ENCODE peak calls at places on chromosomes 5 and 9, in five cellular contexts. One of them, this sample, is unnamed.

GRCh38 chr9:738209-738915 is 103.1 kb upstream of the DMRT1 start:
- DNase-seq in AG09319: peak
- DNase-seq in stomach: no peak
- DNase-seq in choroid plexus epithelial cell: peak
- DNase-seq in stimulated activated CD4-positive, alpha-beta T cell treated with anti-CD3 and anti-CD28 coated beads, Interleukin-4, amount 100 ng/mL, for 1 hour: no peak
- DNase-seq in this sample: no peak

GRCh38 chr5:35852084-35852734 is 4.5 kb upstream of the IL7R start:
- DNase-seq in AG09319: no peak
- DNase-seq in stomach: no peak
- DNase-seq in choroid plexus epithelial cell: peak
- DNase-seq in stimulated activated CD4-positive, alpha-beta T cell treated with anti-CD3 and anti-CD28 coated beads, Interleukin-4, amount 100 ng/mL, for 1 hour: peak
- DNase-seq in this sample: no peak

GRCh38 chr9:107249131-107249533 is 33.9 kb upstream of the RAD23B start:
- DNase-seq in AG09319: no peak
- DNase-seq in stomach: no peak
- DNase-seq in choroid plexus epithelial cell: peak
- DNase-seq in stimulated activated CD4-positive, alpha-beta T cell treated with anti-CD3 and anti-CD28 coated beads, Interleukin-4, amount 100 ng/mL, for 1 hour: no peak
- DNase-seq in this sample: no peak

GRCh38 chr9:133960568-133961129 is 31.5 kb downstream of the VAV2 start:
- DNase-seq in AG09319: no peak
- DNase-seq in stomach: peak
- DNase-seq in choroid plexus epithelial cell: no peak
- DNase-seq in stimulated activated CD4-positive, alpha-beta T cell treated with anti-CD3 and anti-CD28 coated beads, Interleukin-4, amount 100 ng/mL, for 1 hour: no peak
- DNase-seq in this sample: no peak

GRCh38 chr9:115137511-115137910 is 19.6 kb upstream of the TNC start:
- DNase-seq in AG09319: no peak
- DNase-seq in stomach: no peak
- DNase-seq in choroid plexus epithelial cell: no peak
- DNase-seq in stimulated activated CD4-positive, alpha-beta T cell treated with anti-CD3 and anti-CD28 coated beads, Interleukin-4, amount 100 ng/mL, for 1 hour: no peak
- DNase-seq in this sample: no peak

GRCh38 chr9:130995399-130995941 is 13.5 kb upstream of the LAMC3 start:
- DNase-seq in AG09319: no peak
- DNase-seq in stomach: no peak
- DNase-seq in choroid plexus epithelial cell: peak
- DNase-seq in stimulated activated CD4-positive, alpha-beta T cell treated with anti-CD3 and anti-CD28 coated beads, Interleukin-4, amount 100 ng/mL, for 1 hour: no peak
- DNase-seq in this sample: no peak

GRCh38 chr5:136079195-136079985 is 50.6 kb downstream of the TGFBI start:
- DNase-seq in AG09319: no peak
- DNase-seq in stomach: no peak
- DNase-seq in choroid plexus epithelial cell: no peak
- DNase-seq in stimulated activated CD4-positive, alpha-beta T cell treated with anti-CD3 and anti-CD28 coated beads, Interleukin-4, amount 100 ng/mL, for 1 hour: no peak
- DNase-seq in this sample: no peak

GRCh38 chr9:91346644-91347043 is 15.1 kb downstream of the AUH start:
- DNase-seq in AG09319: no peak
- DNase-seq in stomach: no peak
- DNase-seq in choroid plexus epithelial cell: peak
- DNase-seq in stimulated activated CD4-positive, alpha-beta T cell treated with anti-CD3 and anti-CD28 coated beads, Interleukin-4, amount 100 ng/mL, for 1 hour: no peak
- DNase-seq in this sample: no peak

GRCh38 chr5:172095368-172095960 is 89.0 kb upstream of the FBXW11 start:
- DNase-seq in AG09319: no peak
- DNase-seq in stomach: no peak
- DNase-seq in choroid plexus epithelial cell: no peak
- DNase-seq in stimulated activated CD4-positive, alpha-beta T cell treated with anti-CD3 and anti-CD28 coated beads, Interleukin-4, amount 100 ng/mL, for 1 hour: no peak
- DNase-seq in this sample: no peak

GRCh38 chr9:12426198-12426864 is 266.9 kb upstream of the TYRP1 start:
- DNase-seq in AG09319: no peak
- DNase-seq in stomach: no peak
- DNase-seq in choroid plexus epithelial cell: peak
- DNase-seq in stimulated activated CD4-positive, alpha-beta T cell treated with anti-CD3 and anti-CD28 coated beads, Interleukin-4, amount 100 ng/mL, for 1 hour: no peak
- DNase-seq in this sample: peak

GRCh38 chr5:73820321-73820720 is 194.3 kb downstream of the ARHGEF28 start:
- DNase-seq in AG09319: no peak
- DNase-seq in stomach: no peak
- DNase-seq in choroid plexus epithelial cell: no peak
- DNase-seq in stimulated activated CD4-positive, alpha-beta T cell treated with anti-CD3 and anti-CD28 coated beads, Interleukin-4, amount 100 ng/mL, for 1 hour: no peak
- DNase-seq in this sample: no peak

GRCh38 chr5:148805323-148806290 is 20.8 kb upstream of the ADRB2 start:
- DNase-seq in AG09319: no peak
- DNase-seq in stomach: no peak
- DNase-seq in choroid plexus epithelial cell: peak
- DNase-seq in stimulated activated CD4-positive, alpha-beta T cell treated with anti-CD3 and anti-CD28 coated beads, Interleukin-4, amount 100 ng/mL, for 1 hour: no peak
- DNase-seq in this sample: no peak

This sample was measured in neuronal stem cell.